ENCODE peak calls at places on chromosomes 6 and 20, in ten cellular contexts. One of them, this sample, is unnamed.

GRCh38 chr20:22686097-22686496 is 101.7 kb upstream of the FOXA2 start:
- DNase-seq in BE2C: peak; percentile 56
- DNase-seq in mucosa of descending colon: peak; percentile 61
- DNase-seq in thoracic aorta: no peak
- DNase-seq in tibial artery: peak; percentile 73
- DNase-seq in A549: peak; percentile 80
- DNase-seq in lower lobe of right lung: peak; percentile 68
- DNase-seq in ovary: peak; percentile 29
- DNase-seq in body of pancreas: peak; percentile 40
- DNase-seq in fibroblast of lung: peak; percentile 35
- DNase-seq in this sample: peak; percentile 69

GRCh38 chr20:35979528-35979927 is 11.1 kb downstream of the CNBD2 start:
- DNase-seq in tibial artery: no peak
- DNase-seq in ovary: no peak
- DNase-seq in A549: no peak
- DNase-seq in thoracic aorta: no peak
- DNase-seq in lower lobe of right lung: no peak
- DNase-seq in body of pancreas: no peak
- DNase-seq in mucosa of descending colon: no peak
- DNase-seq in BE2C: no peak
- DNase-seq in fibroblast of lung: no peak
- DNase-seq in this sample: no peak

GRCh38 chr6:95197590-95197989 is 379.7 kb upstream of the MANEA start:
- DNase-seq in fibroblast of lung: no peak
- DNase-seq in thoracic aorta: no peak
- DNase-seq in tibial artery: no peak
- DNase-seq in body of pancreas: no peak
- DNase-seq in mucosa of descending colon: no peak
- DNase-seq in A549: no peak
- DNase-seq in ovary: no peak
- DNase-seq in BE2C: no peak
- DNase-seq in lower lobe of right lung: no peak
- DNase-seq in this sample: no peak

GRCh38 chr6:132734694-132735236 is 20.9 kb upstream of the VNN1 start:
- DNase-seq in fibroblast of lung: peak; percentile 10
- DNase-seq in A549: no peak
- DNase-seq in ovary: no peak
- DNase-seq in tibial artery: no peak
- DNase-seq in lower lobe of right lung: no peak
- DNase-seq in mucosa of descending colon: no peak
- DNase-seq in body of pancreas: peak; percentile 27
- DNase-seq in BE2C: no peak
- DNase-seq in thoracic aorta: no peak
- DNase-seq in this sample: no peak

GRCh38 chr6:23349521-23350147 is 776.4 kb upstream of the NRSN1 start:
- DNase-seq in body of pancreas: no peak
- DNase-seq in mucosa of descending colon: no peak
- DNase-seq in BE2C: peak; percentile 76
- DNase-seq in thoracic aorta: no peak
- DNase-seq in ovary: no peak
- DNase-seq in fibroblast of lung: peak; percentile 86
- DNase-seq in A549: peak; percentile 35
- DNase-seq in lower lobe of right lung: no peak
- DNase-seq in tibial artery: no peak
- DNase-seq in this sample: no peak

GRCh38 chr6:96787846-96788580 is 49.3 kb downstream of the GPR63 start:
- DNase-seq in ovary: no peak
- DNase-seq in lower lobe of right lung: no peak
- DNase-seq in tibial artery: no peak
- DNase-seq in mucosa of descending colon: no peak
- DNase-seq in thoracic aorta: no peak
- DNase-seq in A549: no peak
- DNase-seq in body of pancreas: no peak
- DNase-seq in fibroblast of lung: no peak
- DNase-seq in BE2C: no peak
- DNase-seq in this sample: no peak

GRCh38 chr6:48111143-48111506 is at the start of gene PTCHD4:
- DNase-seq in thoracic aorta: no peak
- DNase-seq in A549: no peak
- DNase-seq in tibial artery: no peak
- DNase-seq in mucosa of descending colon: no peak
- DNase-seq in ovary: no peak
- DNase-seq in BE2C: no peak
- DNase-seq in body of pancreas: no peak
- DNase-seq in lower lobe of right lung: peak; percentile 44
- DNase-seq in fibroblast of lung: peak; percentile 87
- DNase-seq in this sample: no peak

GRCh38 chr6:163284151-163284550 is 130.4 kb upstream of the QKI start:
- DNase-seq in lower lobe of right lung: no peak
- DNase-seq in ovary: no peak
- DNase-seq in A549: no peak
- DNase-seq in body of pancreas: no peak
- DNase-seq in thoracic aorta: no peak
- DNase-seq in mucosa of descending colon: no peak
- DNase-seq in tibial artery: no peak
- DNase-seq in BE2C: no peak
- DNase-seq in fibroblast of lung: no peak
- DNase-seq in this sample: no peak

GRCh38 chr6:80605165-80605989 is 498.9 kb downstream of the BCKDHB start:
- DNase-seq in fibroblast of lung: peak; percentile 53
- DNase-seq in BE2C: peak; percentile 13
- DNase-seq in body of pancreas: no peak
- DNase-seq in thoracic aorta: no peak
- DNase-seq in tibial artery: no peak
- DNase-seq in A549: no peak
- DNase-seq in lower lobe of right lung: no peak
- DNase-seq in mucosa of descending colon: peak; percentile 16
- DNase-seq in ovary: no peak
- DNase-seq in this sample: no peak

GRCh38 chr6:35013701-35014100 is 124.6 kb downstream of the ANKS1A start:
- DNase-seq in ovary: no peak
- DNase-seq in BE2C: no peak
- DNase-seq in thoracic aorta: no peak
- DNase-seq in mucosa of descending colon: no peak
- DNase-seq in A549: no peak
- DNase-seq in fibroblast of lung: no peak
- DNase-seq in tibial artery: no peak
- DNase-seq in lower lobe of right lung: no peak
- DNase-seq in body of pancreas: no peak
- DNase-seq in this sample: no peak

GRCh38 chr20:9244811-9245210 is 175.9 kb downstream of the PLCB4 start:
- DNase-seq in tibial artery: no peak
- DNase-seq in BE2C: no peak
- DNase-seq in lower lobe of right lung: no peak
- DNase-seq in thoracic aorta: no peak
- DNase-seq in A549: no peak
- DNase-seq in fibroblast of lung: no peak
- DNase-seq in body of pancreas: no peak
- DNase-seq in ovary: no peak
- DNase-seq in mucosa of descending colon: no peak
- DNase-seq in this sample: no peak

GRCh38 chr6:51574040-51574439 is 513.4 kb downstream of the PKHD1 start:
- DNase-seq in thoracic aorta: no peak
- DNase-seq in mucosa of descending colon: no peak
- DNase-seq in ovary: no peak
- DNase-seq in BE2C: no peak
- DNase-seq in fibroblast of lung: no peak
- DNase-seq in A549: no peak
- DNase-seq in lower lobe of right lung: no peak
- DNase-seq in tibial artery: no peak
- DNase-seq in body of pancreas: no peak
- DNase-seq in this sample: no peak

DNA sequence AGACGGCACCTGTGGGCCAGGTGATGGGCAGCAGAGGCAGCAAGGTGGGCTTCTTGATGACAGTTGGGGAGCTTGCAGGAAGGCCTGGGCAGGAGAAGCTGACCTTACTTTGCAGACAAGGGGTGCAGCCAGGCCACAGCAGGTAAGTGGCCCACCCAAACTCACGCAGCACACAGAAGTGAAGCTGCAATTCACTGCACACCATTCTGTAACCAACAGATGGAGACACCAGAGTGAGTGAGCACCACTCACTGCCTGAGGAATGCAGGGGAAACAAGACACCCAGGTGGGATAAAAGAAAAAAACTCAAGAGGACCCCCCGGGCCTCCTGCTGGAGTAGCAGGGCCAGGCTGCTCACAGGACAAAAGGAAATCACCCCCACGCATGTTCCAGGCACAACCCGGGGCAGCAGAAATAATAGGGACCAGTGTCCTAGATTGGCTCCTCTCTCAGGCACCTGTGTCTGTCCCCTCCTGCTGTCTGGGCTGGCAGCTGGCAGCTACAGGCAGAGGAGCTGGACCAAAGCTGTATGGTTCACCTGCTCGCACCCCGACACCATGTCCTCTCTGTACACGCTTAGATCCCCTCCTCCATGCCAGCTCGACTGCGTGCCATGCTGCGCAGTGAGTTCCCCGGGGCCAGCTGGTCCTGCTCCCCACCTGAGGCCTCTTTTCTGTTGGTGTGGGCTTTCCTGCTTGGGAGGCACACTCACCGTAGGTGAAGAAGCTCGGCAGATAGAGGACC is 4.9 kb downstream of the MTCH1 start:
- DNase-seq in tibial artery: no peak
- DNase-seq in lower lobe of right lung: no peak
- DNase-seq in body of pancreas: no peak
- DNase-seq in BE2C: no peak
- DNase-seq in ovary: no peak
- DNase-seq in mucosa of descending colon: no peak
- DNase-seq in A549: no peak
- DNase-seq in thoracic aorta: no peak
- DNase-seq in fibroblast of lung: no peak
- DNase-seq in this sample: no peak
- TF ChIP-seq CTCF in tibial artery: no peak
- TF ChIP-seq CTCF in lower lobe of right lung: no peak
- TF ChIP-seq CTCF in body of pancreas: no peak
- TF ChIP-seq CTCF in BE2C: peak; percentile 9
- TF ChIP-seq CTCF in ovary: no peak
- TF ChIP-seq CTCF in mucosa of descending colon: no peak
- TF ChIP-seq CTCF in A549: no peak
- TF ChIP-seq CTCF in thoracic aorta: no peak
- TF ChIP-seq CTCF in fibroblast of lung: no peak
- TF ChIP-seq CTCF in this sample: no peak

DNA sequence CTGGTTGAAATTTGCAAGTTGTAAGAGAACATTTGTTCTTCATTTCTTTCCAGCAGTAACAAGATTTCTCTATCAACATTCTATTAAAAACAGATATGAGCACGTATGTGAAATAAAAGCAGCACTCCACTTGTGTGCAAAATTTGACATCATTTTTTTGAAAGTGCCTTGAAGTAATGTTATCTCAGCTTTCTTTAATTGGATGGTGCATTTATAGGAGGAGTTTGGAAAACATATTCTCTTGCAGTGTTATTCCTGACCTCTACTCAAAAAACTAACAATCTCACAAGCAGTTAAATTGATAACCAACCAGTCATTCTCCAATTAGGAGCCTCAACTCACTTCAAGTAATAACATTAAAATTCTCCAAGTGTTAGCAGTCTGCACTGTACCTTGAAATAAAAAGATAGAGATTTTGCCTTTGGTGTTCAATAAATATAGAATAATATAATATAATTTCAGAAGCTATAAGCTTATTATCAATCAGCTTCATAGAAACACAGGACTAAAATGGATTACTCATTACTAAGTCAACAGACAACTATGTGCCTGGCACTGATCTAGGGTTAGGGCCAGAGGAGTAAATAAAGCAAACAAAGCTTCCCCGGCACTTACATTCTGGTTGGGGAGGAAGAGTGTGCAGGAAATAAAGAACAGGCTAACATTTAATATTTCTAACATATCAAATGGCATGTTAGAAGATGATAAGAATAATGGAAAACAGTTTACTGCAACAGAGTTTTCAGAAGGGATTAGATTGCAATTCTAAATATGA is 149.0 kb upstream of the SGK1 start:
- DNase-seq in thoracic aorta: no peak
- DNase-seq in lower lobe of right lung: no peak
- DNase-seq in BE2C: no peak
- DNase-seq in tibial artery: no peak
- DNase-seq in mucosa of descending colon: no peak
- DNase-seq in A549: peak; percentile 18
- DNase-seq in body of pancreas: no peak
- DNase-seq in ovary: no peak
- DNase-seq in fibroblast of lung: no peak
- DNase-seq in this sample: no peak
- H3K4me1 ChIP-seq in thoracic aorta: no peaks in the 10 kb centered on the region
- H3K4me1 ChIP-seq in lower lobe of right lung: peaks cover 5% of the 10 kb centered on the region
- H3K4me1 ChIP-seq in BE2C: peaks cover 5% of the 10 kb centered on the region
- H3K4me1 ChIP-seq in tibial artery: peaks cover 11% of the 10 kb centered on the region
- H3K4me1 ChIP-seq in mucosa of descending colon: no peaks in the 10 kb centered on the region
- H3K4me1 ChIP-seq in A549: peaks cover 59% of the 10 kb centered on the region
- H3K4me1 ChIP-seq in body of pancreas: peaks cover 49% of the 10 kb centered on the region
- H3K4me1 ChIP-seq in ovary: peaks cover 4% of the 10 kb centered on the region
- H3K4me1 ChIP-seq in fibroblast of lung: no peaks in the 10 kb centered on the region
- H3K4me1 ChIP-seq in this sample: peaks cover 3% of the 10 kb centered on the region

DNA sequence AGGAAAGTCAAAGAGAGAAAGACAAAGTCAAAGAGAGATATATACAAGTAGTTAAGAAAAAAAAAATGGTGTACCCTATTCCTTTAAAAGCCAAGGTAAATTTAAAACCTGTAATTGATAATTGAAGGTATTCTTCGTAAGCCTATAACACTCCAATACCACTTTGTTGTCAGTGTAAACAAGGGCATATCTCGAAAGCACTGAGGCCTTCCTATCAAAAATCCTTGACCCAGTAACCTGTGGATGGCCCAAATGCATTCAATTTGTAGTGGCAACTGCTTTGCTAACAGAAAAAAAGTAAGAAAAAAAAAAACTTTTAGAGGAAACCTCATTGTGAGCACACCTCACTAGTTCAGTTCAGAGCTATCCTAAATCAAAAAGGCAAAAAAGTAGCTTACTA is 39.3 kb upstream of the SAMD3 start:
- DNase-seq in mucosa of descending colon: no peak
- DNase-seq in A549: no peak
- DNase-seq in BE2C: no peak
- DNase-seq in body of pancreas: no peak
- DNase-seq in thoracic aorta: no peak
- DNase-seq in lower lobe of right lung: no peak
- DNase-seq in fibroblast of lung: no peak
- DNase-seq in ovary: no peak
- DNase-seq in tibial artery: no peak
- DNase-seq in this sample: no peak
- H3K4me3 ChIP-seq in mucosa of descending colon: no peak overlapping the region
- H3K4me3 ChIP-seq in A549: no peak overlapping the region
- H3K4me3 ChIP-seq in BE2C: no peak overlapping the region
- H3K4me3 ChIP-seq in body of pancreas: no peak overlapping the region
- H3K4me3 ChIP-seq in thoracic aorta: no peak overlapping the region
- H3K4me3 ChIP-seq in lower lobe of right lung: no peak overlapping the region
- H3K4me3 ChIP-seq in fibroblast of lung: no peak overlapping the region
- H3K4me3 ChIP-seq in ovary: no peak overlapping the region
- H3K4me3 ChIP-seq in tibial artery: no peak overlapping the region
- H3K4me3 ChIP-seq in this sample: no peak overlapping the region

DNA sequence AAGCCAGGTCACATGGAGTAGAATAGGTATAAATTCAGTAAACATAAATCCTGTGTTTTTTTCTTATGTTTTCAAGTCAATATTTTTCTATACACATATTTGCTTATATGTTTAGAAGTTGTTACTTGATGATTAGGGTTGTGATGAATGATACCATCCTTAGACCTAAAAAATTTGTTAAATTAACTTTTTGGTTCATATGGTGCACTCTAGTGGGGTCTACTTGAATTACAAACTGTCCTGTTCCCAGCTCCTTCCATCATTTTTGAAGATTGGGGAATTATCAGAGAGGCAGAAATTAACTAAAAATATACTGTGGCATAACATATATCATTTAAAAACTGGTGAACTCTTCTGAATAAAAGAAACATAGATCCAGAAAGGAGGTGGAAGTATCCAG is 48.3 kb upstream of the RIPPLY2 start:
- DNase-seq in lower lobe of right lung: no peak
- DNase-seq in ovary: no peak
- DNase-seq in fibroblast of lung: no peak
- DNase-seq in BE2C: no peak
- DNase-seq in thoracic aorta: no peak
- DNase-seq in tibial artery: no peak
- DNase-seq in A549: no peak
- DNase-seq in body of pancreas: no peak
- DNase-seq in mucosa of descending colon: no peak
- DNase-seq in this sample: no peak
- TF ChIP-seq CTCF in lower lobe of right lung: no peak
- TF ChIP-seq CTCF in ovary: no peak
- TF ChIP-seq CTCF in fibroblast of lung: no peak
- TF ChIP-seq CTCF in BE2C: peak; percentile 20
- TF ChIP-seq CTCF in thoracic aorta: no peak
- TF ChIP-seq CTCF in tibial artery: no peak
- TF ChIP-seq CTCF in A549: no peak
- TF ChIP-seq CTCF in body of pancreas: no peak
- TF ChIP-seq CTCF in mucosa of descending colon: no peak
- TF ChIP-seq CTCF in this sample: no peak

This sample was measured in colonic mucosa.